ENCODE peak calls at places on chromosomes 11 and 22, in eight cellular contexts. W is H7; Q is AG09309; A is CD4-positive, CD25-positive, alpha-beta regulatory T cell; I is psoas muscle; S is NT2/D1; M is Caco-2; K is stomach. V is an unnamed sample.

GRCh38 chr22:33083212-33083611 is 25.0 kb upstream of the SYN3 start:
- DNase-seq in W (no peak), Q (no peak), A (no peak), I (no peak), S (no peak), M (no peak), K (no peak), V (no peak)

GRCh38 chr22:32342977-32343376 is 14.7 kb upstream of the RFPL3 start:
- DNase-seq in W (no peak), Q (no peak), A (no peak), I (no peak), S (no peak), M (no peak), K (no peak), V (no peak)

GRCh38 chr11:35157814-35158213 is 18.8 kb downstream of the CD44 start:
- DNase-seq in W (no peak), Q (no peak), A (no peak), I (no peak), S (no peak), M (no peak), K (no peak), V (no peak)

GRCh38 chr11:1933416-1934325 is 13.5 kb upstream of the MRPL23 start:
- DNase-seq in W (peak), Q (no peak), A (no peak), I (no peak), S (no peak), M (peak), K (no peak), V (no peak)

GRCh38 chr11:97990162-97990920 is 1030.4 kb upstream of the CNTN5 start:
- DNase-seq in W (no peak), Q (no peak), A (no peak), I (no peak), S (no peak), M (no peak), K (no peak), V (no peak)

GRCh38 chr11:111010391-111011354 is 234.9 kb upstream of the POU2AF2 start:
- DNase-seq in W (no peak), Q (no peak), A (no peak), I (no peak), S (no peak), M (no peak), K (no peak), V (no peak)

GRCh38 chr11:19049351-19049750 is 11.2 kb downstream of the MRGPRX2 start:
- DNase-seq in W (no peak), Q (no peak), A (no peak), I (no peak), S (no peak), M (no peak), K (no peak), V (no peak)

GRCh38 chr11:68584097-68584496 is 100.2 kb upstream of the GAL start:
- DNase-seq in W (peak), Q (no peak), A (peak), I (peak), S (peak), M (peak), K (peak), V (peak)

GRCh38 chr22:44111562-44112155 is 69.1 kb upstream of the PARVG start:
- DNase-seq in W (peak), Q (no peak), A (no peak), I (no peak), S (no peak), M (no peak), K (no peak), V (no peak)

DNA sequence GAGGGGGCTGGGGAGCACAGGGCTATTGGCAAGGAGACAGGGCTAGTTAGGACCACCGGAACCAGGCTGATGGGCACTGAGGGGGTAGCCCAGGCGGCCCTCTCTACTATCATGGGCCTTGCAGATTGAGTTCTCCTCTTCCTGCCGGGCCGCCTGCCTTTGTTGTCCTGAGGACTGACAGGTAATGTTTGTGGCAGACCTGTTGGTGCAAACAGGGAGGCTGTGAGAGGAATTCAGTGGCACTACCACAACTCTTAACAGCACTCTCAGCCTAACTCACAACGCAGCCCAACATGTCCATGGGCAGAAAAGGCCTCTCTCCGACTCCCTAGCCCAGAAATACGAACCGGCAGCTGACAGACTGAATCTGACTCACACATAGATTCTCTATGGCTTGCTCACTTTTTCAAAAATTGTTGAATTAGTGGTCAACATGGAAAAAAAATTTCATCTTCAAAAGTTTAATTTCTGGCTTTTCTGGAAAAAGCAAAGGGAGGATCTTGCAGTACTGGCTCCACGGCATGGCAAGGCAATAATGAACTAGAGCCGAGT is 11.4 kb downstream of the KCNJ5 start:
- DNase-seq in W (no peak), Q (peak), A (no peak), I (no peak), S (no peak), M (no peak), K (no peak), V (no peak)
- H3K4me3 ChIP-seq in W (no peak), Q (no peak), A (no peak), I (no peak), S (no peak), M (no peak), K (no peak), V (no peak)

GRCh38 chr11:933002-933820 is 7.5 kb downstream of the AP2A2 start:
- DNase-seq in W (peak), Q (no peak), A (no peak), I (no peak), S (no peak), M (no peak), K (no peak), V (no peak)
- H3K4me3 ChIP-seq in W (no peak), Q (no peak), A (no peak), I (peak), S (no peak), M (no peak), K (no peak), V (no peak)

DNA sequence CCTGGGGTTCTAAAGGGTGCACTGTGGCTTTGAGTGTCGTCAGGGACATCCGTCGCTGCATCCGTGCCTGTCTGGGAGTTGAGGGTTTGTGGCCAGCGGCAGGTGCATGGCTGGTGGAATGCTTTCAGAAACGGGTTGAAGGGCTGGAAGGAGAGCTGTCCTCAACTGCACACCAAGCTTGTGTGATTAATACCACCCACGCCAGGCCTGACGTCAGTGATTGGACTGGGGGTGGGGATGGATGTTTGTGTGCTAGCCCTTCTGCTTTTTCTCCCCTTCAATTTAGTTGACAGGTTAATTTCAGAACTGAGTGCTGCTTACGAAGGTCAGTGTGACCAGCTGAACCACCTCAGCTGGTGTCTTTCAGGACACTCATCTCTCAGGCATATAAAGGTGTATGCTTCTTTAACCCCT is 3.2 kb upstream of the GAB2 start:
- DNase-seq in W (no peak), Q (no peak), A (no peak), I (peak), S (no peak), M (no peak), K (peak), V (no peak)
- H3K4me3 ChIP-seq in W (no peak), Q (no peak), A (no peak), I (no peak), S (no peak), M (no peak), K (no peak), V (no peak)

DNA sequence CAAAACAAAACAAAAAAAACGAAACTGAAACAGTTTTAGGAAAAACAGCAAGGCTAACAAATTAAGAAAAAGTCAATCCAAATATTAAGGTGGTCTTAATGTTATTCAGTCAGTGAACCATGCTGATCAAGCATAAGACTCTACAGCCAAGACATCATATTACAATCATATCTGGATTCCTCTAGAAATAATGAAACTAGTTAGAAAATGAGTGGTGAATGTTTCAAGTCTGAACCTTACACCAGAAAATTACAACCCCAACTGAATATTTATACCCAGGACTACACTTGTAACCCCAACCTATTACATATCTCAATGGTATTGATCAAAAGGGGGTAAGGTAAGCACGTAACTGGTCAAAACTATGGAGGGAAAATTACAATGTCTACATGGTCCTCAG is 48.8 kb downstream of the ACAT1 start:
- DNase-seq in W (no peak), Q (no peak), A (no peak), I (no peak), S (no peak), M (no peak), K (no peak), V (no peak)
- H3K4me3 ChIP-seq in W (no peak), Q (no peak), A (no peak), I (peak), S (no peak), M (no peak), K (no peak), V (no peak)

GRCh38 chr11:118606844-118607228 is 579 bp upstream of the PHLDB1 start:
- DNase-seq in W (no peak), Q (no peak), A (no peak), I (no peak), S (no peak), M (no peak), K (peak), V (no peak)

GRCh38 chr11:118607401-118608267 is at the start of gene PHLDB1:
- DNase-seq in W (peak), Q (no peak), A (peak), I (peak), S (no peak), M (peak), K (peak), V (peak)

GRCh38 chr11:118604566-118604965 is 2.8 kb upstream of the PHLDB1 start:
- DNase-seq in W (no peak), Q (no peak), A (no peak), I (no peak), S (no peak), M (no peak), K (peak), V (no peak)

GRCh38 chr11:118606157-118606843 is 1.1 kb upstream of the PHLDB1 start:
- DNase-seq in W (peak), Q (no peak), A (no peak), I (no peak), S (no peak), M (peak), K (peak), V (no peak)

GRCh38 chr11:118605116-118605867 is 2.1 kb upstream of the PHLDB1 start:
- DNase-seq in W (peak), Q (peak), A (no peak), I (peak), S (no peak), M (no peak), K (peak), V (no peak)
- H3K4me3 ChIP-seq in W (no peak), Q (no peak), A (no peak), I (no peak), S (no peak), M (no peak), K (no peak), V (no peak)

GRCh38 chr11:118635237-118635591 is 27.8 kb downstream of the PHLDB1 start:
- DNase-seq in W (no peak), Q (no peak), A (no peak), I (no peak), S (no peak), M (no peak), K (no peak), V (no peak)
- H3K4me3 ChIP-seq in W (peak), Q (no peak), A (no peak), I (peak), S (peak), M (no peak), K (peak), V (no peak)

DNA sequence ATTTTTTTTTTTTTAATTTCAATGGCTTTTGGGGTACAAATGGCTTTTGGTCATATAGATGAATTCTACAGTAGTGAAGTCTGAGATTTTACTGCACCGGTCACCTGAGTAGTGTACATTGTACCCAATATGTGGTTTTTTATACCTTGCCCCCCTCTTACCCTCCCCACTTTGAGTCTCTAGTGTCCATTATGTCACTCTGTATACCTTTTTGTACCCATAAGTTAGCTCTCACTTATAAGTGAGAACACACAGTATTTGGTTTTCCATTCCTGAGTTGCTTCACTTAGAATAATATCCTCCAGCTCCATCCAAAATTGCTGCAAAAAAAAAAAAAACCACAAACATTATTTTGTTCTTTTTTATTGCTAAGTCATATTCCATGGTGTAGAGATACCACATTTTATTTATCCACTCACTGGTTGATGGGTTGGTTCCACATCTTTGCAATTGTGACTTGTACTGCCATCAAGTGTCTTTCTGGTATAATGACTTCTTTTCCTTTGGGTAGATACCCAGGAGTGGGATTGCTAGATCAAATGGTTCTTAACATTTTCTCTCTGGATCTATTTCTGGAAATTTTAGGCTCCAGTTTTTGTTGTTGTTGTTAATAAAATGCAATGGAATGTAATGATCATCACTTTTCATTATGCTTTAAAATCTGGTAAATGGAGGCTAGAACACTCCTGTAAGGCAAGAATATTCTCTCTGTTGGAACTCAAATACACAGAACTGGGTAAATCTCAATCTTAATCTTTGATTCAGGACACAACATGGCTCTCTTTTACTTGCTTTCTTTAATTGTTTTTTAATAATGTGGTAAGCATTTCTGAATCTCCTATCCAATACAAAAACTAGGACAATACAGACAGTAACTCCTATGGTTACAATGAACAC is 10.3 kb downstream of the NEAT1 start:
- DNase-seq in W (no peak), Q (no peak), A (peak), I (no peak), S (no peak), M (no peak), K (no peak), V (peak)
- H3K4me3 ChIP-seq in W (no peak), Q (no peak), A (peak), I (peak), S (no peak), M (no peak), K (peak), V (no peak)

DNA sequence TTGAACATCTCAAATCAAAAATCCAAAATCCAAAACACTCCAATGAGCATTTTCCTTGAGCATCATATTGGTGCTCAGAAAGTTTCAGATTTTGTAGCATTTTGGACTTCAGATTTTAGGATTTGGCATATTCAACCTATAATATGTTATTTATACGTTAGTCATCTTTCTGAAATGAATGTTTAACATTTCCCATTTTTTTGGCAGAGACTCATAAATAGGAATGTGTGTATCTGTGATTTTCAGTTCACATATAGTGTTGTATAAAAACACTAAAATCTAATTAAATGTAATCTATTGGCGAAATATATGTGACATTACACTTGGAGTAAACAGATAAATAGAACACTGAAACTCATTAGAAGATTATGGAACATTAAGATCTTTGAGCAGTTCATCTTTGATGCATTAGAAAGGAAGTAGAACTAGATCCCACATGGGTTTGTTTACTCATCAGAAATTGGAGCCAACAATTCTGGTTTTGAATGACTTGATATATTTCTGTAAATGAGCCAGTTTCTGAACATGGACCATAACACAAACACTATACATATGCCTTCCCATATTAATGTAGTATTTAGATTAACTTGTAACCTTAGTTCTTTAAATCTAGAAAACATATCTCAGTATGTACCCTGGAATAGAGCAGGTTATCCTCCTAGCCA is 153.1 kb downstream of the UVRAG start:
- DNase-seq in W (no peak), Q (no peak), A (no peak), I (no peak), S (no peak), M (no peak), K (no peak), V (no peak)
- H3K4me3 ChIP-seq in W (no peak), Q (no peak), A (no peak), I (no peak), S (no peak), M (no peak), K (no peak), V (no peak)

DNA sequence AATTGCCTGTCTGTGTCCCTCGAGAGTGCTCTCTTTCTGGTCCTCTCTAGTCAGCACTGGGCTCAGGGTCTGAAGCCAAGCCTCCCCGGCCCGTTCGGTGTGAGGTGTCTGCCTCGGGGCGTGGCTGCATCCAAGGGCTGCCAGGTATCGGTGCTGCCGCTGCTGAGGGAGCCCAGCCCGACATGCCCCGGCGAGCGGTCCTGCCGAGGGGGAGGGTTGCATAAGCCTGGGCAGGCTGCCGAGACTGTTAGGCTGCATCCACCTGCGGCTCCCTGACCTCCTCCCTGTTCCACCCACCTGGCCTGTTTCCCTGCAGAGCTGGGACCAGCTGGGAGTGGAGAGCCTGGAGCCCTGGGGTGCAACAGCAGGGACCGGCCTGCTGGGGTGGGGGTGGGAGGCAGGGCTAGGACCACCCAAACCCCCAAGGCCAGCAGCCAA is 6.3 kb downstream of the OVOL1 start:
- DNase-seq in W (peak), Q (no peak), A (no peak), I (no peak), S (no peak), M (no peak), K (peak), V (no peak)
- H3K4me3 ChIP-seq in W (no peak), Q (no peak), A (no peak), I (no peak), S (no peak), M (no peak), K (no peak), V (no peak)